ENCODE peak calls at places on chromosomes 3 and 15, in nine cellular contexts. One of them, this sample, is unnamed.

GRCh38 chr3:187986514-187986934 is 167.4 kb upstream of the LPP start:
- DNase-seq in Right ventricle myocardium superior: no peak
- DNase-seq in nephron progenitor cell: no peak
- DNase-seq in lower leg skin: no peak
- DNase-seq in stimulated activated naive CD8-positive, alpha-beta T cell treated with anti-CD3 and anti-CD28 coated beads, Interleukin-15, amount 100 ng/mL, for 72 hours: peak; percentile 41
- DNase-seq in activated CD4-positive, alpha-beta T cell treated with anti-CD3 and anti-CD28 coated beads, Interleukin-2, amount 50 U/mL, for 24 hours: no peak
- DNase-seq in germinal center: no peak
- DNase-seq in cerebellar cortex: no peak
- DNase-seq in naive thymus-derived CD4-positive, alpha-beta T cell: peak; percentile 58
- DNase-seq in this sample: no peak

GRCh38 chr15:51649659-51650521 is 27.3 kb upstream of the DMXL2 start:
- DNase-seq in lower leg skin: peak; percentile 56
- DNase-seq in activated CD4-positive, alpha-beta T cell treated with anti-CD3 and anti-CD28 coated beads, Interleukin-2, amount 50 U/mL, for 24 hours: no peak
- DNase-seq in naive thymus-derived CD4-positive, alpha-beta T cell: no peak
- DNase-seq in Right ventricle myocardium superior: no peak
- DNase-seq in cerebellar cortex: peak; percentile 88
- DNase-seq in nephron progenitor cell: peak; percentile 18
- DNase-seq in germinal center: peak; percentile 65
- DNase-seq in stimulated activated naive CD8-positive, alpha-beta T cell treated with anti-CD3 and anti-CD28 coated beads, Interleukin-15, amount 100 ng/mL, for 72 hours: peak; percentile 34
- DNase-seq in this sample: peak; percentile 31

GRCh38 chr3:197015790-197016705 is 13.6 kb downstream of the MELTF start:
- DNase-seq in germinal center: no peak
- DNase-seq in activated CD4-positive, alpha-beta T cell treated with anti-CD3 and anti-CD28 coated beads, Interleukin-2, amount 50 U/mL, for 24 hours: no peak
- DNase-seq in Right ventricle myocardium superior: peak; percentile 35
- DNase-seq in nephron progenitor cell: no peak
- DNase-seq in naive thymus-derived CD4-positive, alpha-beta T cell: no peak
- DNase-seq in stimulated activated naive CD8-positive, alpha-beta T cell treated with anti-CD3 and anti-CD28 coated beads, Interleukin-15, amount 100 ng/mL, for 72 hours: no peak
- DNase-seq in lower leg skin: no peak
- DNase-seq in cerebellar cortex: no peak
- DNase-seq in this sample: no peak

GRCh38 chr3:64321747-64322146 is 96.5 kb upstream of the PRICKLE2 start:
- DNase-seq in naive thymus-derived CD4-positive, alpha-beta T cell: no peak
- DNase-seq in germinal center: no peak
- DNase-seq in nephron progenitor cell: no peak
- DNase-seq in activated CD4-positive, alpha-beta T cell treated with anti-CD3 and anti-CD28 coated beads, Interleukin-2, amount 50 U/mL, for 24 hours: no peak
- DNase-seq in Right ventricle myocardium superior: no peak
- DNase-seq in lower leg skin: no peak
- DNase-seq in stimulated activated naive CD8-positive, alpha-beta T cell treated with anti-CD3 and anti-CD28 coated beads, Interleukin-15, amount 100 ng/mL, for 72 hours: no peak
- DNase-seq in cerebellar cortex: no peak
- DNase-seq in this sample: no peak

GRCh38 chr3:41018841-41019240 is 180.5 kb upstream of the CTNNB1 start:
- DNase-seq in naive thymus-derived CD4-positive, alpha-beta T cell: no peak
- DNase-seq in lower leg skin: no peak
- DNase-seq in stimulated activated naive CD8-positive, alpha-beta T cell treated with anti-CD3 and anti-CD28 coated beads, Interleukin-15, amount 100 ng/mL, for 72 hours: no peak
- DNase-seq in germinal center: no peak
- DNase-seq in cerebellar cortex: no peak
- DNase-seq in Right ventricle myocardium superior: no peak
- DNase-seq in nephron progenitor cell: no peak
- DNase-seq in activated CD4-positive, alpha-beta T cell treated with anti-CD3 and anti-CD28 coated beads, Interleukin-2, amount 50 U/mL, for 24 hours: no peak
- DNase-seq in this sample: no peak

GRCh38 chr15:49145651-49146609 is 9.5 kb downstream of the COPS2 start:
- DNase-seq in stimulated activated naive CD8-positive, alpha-beta T cell treated with anti-CD3 and anti-CD28 coated beads, Interleukin-15, amount 100 ng/mL, for 72 hours: no peak
- DNase-seq in Right ventricle myocardium superior: no peak
- DNase-seq in lower leg skin: no peak
- DNase-seq in naive thymus-derived CD4-positive, alpha-beta T cell: no peak
- DNase-seq in cerebellar cortex: peak; percentile 69
- DNase-seq in germinal center: peak; percentile 15
- DNase-seq in nephron progenitor cell: peak; percentile 25
- DNase-seq in activated CD4-positive, alpha-beta T cell treated with anti-CD3 and anti-CD28 coated beads, Interleukin-2, amount 50 U/mL, for 24 hours: no peak
- DNase-seq in this sample: no peak

GRCh38 chr3:5022966-5023776 is 43.9 kb downstream of the BHLHE40 start:
- DNase-seq in cerebellar cortex: peak; percentile 22
- DNase-seq in naive thymus-derived CD4-positive, alpha-beta T cell: peak; percentile 57
- DNase-seq in nephron progenitor cell: no peak
- DNase-seq in activated CD4-positive, alpha-beta T cell treated with anti-CD3 and anti-CD28 coated beads, Interleukin-2, amount 50 U/mL, for 24 hours: no peak
- DNase-seq in germinal center: no peak
- DNase-seq in Right ventricle myocardium superior: peak; percentile 46
- DNase-seq in stimulated activated naive CD8-positive, alpha-beta T cell treated with anti-CD3 and anti-CD28 coated beads, Interleukin-15, amount 100 ng/mL, for 72 hours: no peak
- DNase-seq in lower leg skin: no peak
- DNase-seq in this sample: no peak

GRCh38 chr3:70053293-70053692 is 53.8 kb downstream of the SAMMSON start:
- DNase-seq in cerebellar cortex: no peak
- DNase-seq in naive thymus-derived CD4-positive, alpha-beta T cell: no peak
- DNase-seq in Right ventricle myocardium superior: no peak
- DNase-seq in germinal center: no peak
- DNase-seq in activated CD4-positive, alpha-beta T cell treated with anti-CD3 and anti-CD28 coated beads, Interleukin-2, amount 50 U/mL, for 24 hours: no peak
- DNase-seq in lower leg skin: no peak
- DNase-seq in stimulated activated naive CD8-positive, alpha-beta T cell treated with anti-CD3 and anti-CD28 coated beads, Interleukin-15, amount 100 ng/mL, for 72 hours: peak; percentile 10
- DNase-seq in nephron progenitor cell: no peak
- DNase-seq in this sample: no peak

GRCh38 chr3:136670166-136670565 is 82.0 kb downstream of the STAG1 start:
- DNase-seq in lower leg skin: no peak
- DNase-seq in stimulated activated naive CD8-positive, alpha-beta T cell treated with anti-CD3 and anti-CD28 coated beads, Interleukin-15, amount 100 ng/mL, for 72 hours: no peak
- DNase-seq in nephron progenitor cell: no peak
- DNase-seq in germinal center: no peak
- DNase-seq in naive thymus-derived CD4-positive, alpha-beta T cell: no peak
- DNase-seq in Right ventricle myocardium superior: no peak
- DNase-seq in activated CD4-positive, alpha-beta T cell treated with anti-CD3 and anti-CD28 coated beads, Interleukin-2, amount 50 U/mL, for 24 hours: no peak
- DNase-seq in cerebellar cortex: no peak
- DNase-seq in this sample: no peak

GRCh38 chr3:189813652-189814245 is 182.6 kb downstream of the TP63 start:
- DNase-seq in Right ventricle myocardium superior: no peak
- DNase-seq in naive thymus-derived CD4-positive, alpha-beta T cell: no peak
- DNase-seq in stimulated activated naive CD8-positive, alpha-beta T cell treated with anti-CD3 and anti-CD28 coated beads, Interleukin-15, amount 100 ng/mL, for 72 hours: no peak
- DNase-seq in germinal center: no peak
- DNase-seq in cerebellar cortex: no peak
- DNase-seq in nephron progenitor cell: peak; percentile 25
- DNase-seq in activated CD4-positive, alpha-beta T cell treated with anti-CD3 and anti-CD28 coated beads, Interleukin-2, amount 50 U/mL, for 24 hours: no peak
- DNase-seq in lower leg skin: no peak
- DNase-seq in this sample: no peak